ENCODE peak calls at places on chromosomes 6 and 20, in seven cellular contexts. One of them, this sample, is unnamed.

GRCh38 chr6:27422651-27423332 is 34.2 kb downstream of the ZNF391 start:
- DNase-seq in psoas muscle: no peak
- DNase-seq in H9: peak; percentile 48
- DNase-seq in IMR-90: no peak
- DNase-seq in fibroblast of lung: peak; percentile 57
- DNase-seq in colonic mucosa: no peak
- DNase-seq in brain microvascular endothelial cell: no peak
- DNase-seq in this sample: no peak

GRCh38 chr6:83770910-83771309 is 62.0 kb upstream of the SNAP91 start:
- DNase-seq in psoas muscle: no peak
- DNase-seq in H9: no peak
- DNase-seq in IMR-90: no peak
- DNase-seq in fibroblast of lung: no peak
- DNase-seq in colonic mucosa: no peak
- DNase-seq in brain microvascular endothelial cell: no peak
- DNase-seq in this sample: no peak

GRCh38 chr6:22828179-22829062 is 259.1 kb downstream of the HDGFL1 start:
- DNase-seq in psoas muscle: no peak
- DNase-seq in H9: peak; percentile 59
- DNase-seq in IMR-90: peak; percentile 97
- DNase-seq in fibroblast of lung: peak; percentile 93
- DNase-seq in colonic mucosa: peak; percentile 23
- DNase-seq in brain microvascular endothelial cell: peak; percentile 97
- DNase-seq in this sample: peak; percentile 80

GRCh38 chr6:2909718-2910117 is 6.6 kb upstream of the SERPINB9 start:
- DNase-seq in psoas muscle: no peak
- DNase-seq in H9: peak; percentile 24
- DNase-seq in IMR-90: peak; percentile 40
- DNase-seq in fibroblast of lung: peak; percentile 15
- DNase-seq in colonic mucosa: no peak
- DNase-seq in brain microvascular endothelial cell: peak; percentile 7
- DNase-seq in this sample: no peak

GRCh38 chr20:43915209-43916072 is 789 bp downstream of the TOX2 start:
- DNase-seq in psoas muscle: no peak
- DNase-seq in H9: peak; percentile 68
- DNase-seq in IMR-90: peak; percentile 23
- DNase-seq in fibroblast of lung: peak; percentile 29
- DNase-seq in colonic mucosa: peak; percentile 52
- DNase-seq in brain microvascular endothelial cell: no peak
- DNase-seq in this sample: no peak

GRCh38 chr20:51528263-51529026 is 14.1 kb downstream of the NFATC2 start:
- DNase-seq in psoas muscle: no peak
- DNase-seq in H9: no peak
- DNase-seq in IMR-90: no peak
- DNase-seq in fibroblast of lung: no peak
- DNase-seq in colonic mucosa: no peak
- DNase-seq in brain microvascular endothelial cell: no peak
- DNase-seq in this sample: no peak

GRCh38 chr20:32660661-32661060 is 13.1 kb downstream of the C20orf203 start:
- DNase-seq in psoas muscle: no peak
- DNase-seq in H9: no peak
- DNase-seq in IMR-90: no peak
- DNase-seq in fibroblast of lung: no peak
- DNase-seq in colonic mucosa: no peak
- DNase-seq in brain microvascular endothelial cell: no peak
- DNase-seq in this sample: no peak

GRCh38 chr6:31652925-31653724 is 664 bp upstream of the BAG6 start:
- DNase-seq in psoas muscle: peak; percentile 85
- DNase-seq in H9: peak; percentile 93
- DNase-seq in IMR-90: no peak
- DNase-seq in fibroblast of lung: no peak
- DNase-seq in colonic mucosa: peak; percentile 92
- DNase-seq in brain microvascular endothelial cell: no peak
- DNase-seq in this sample: no peak

DNA sequence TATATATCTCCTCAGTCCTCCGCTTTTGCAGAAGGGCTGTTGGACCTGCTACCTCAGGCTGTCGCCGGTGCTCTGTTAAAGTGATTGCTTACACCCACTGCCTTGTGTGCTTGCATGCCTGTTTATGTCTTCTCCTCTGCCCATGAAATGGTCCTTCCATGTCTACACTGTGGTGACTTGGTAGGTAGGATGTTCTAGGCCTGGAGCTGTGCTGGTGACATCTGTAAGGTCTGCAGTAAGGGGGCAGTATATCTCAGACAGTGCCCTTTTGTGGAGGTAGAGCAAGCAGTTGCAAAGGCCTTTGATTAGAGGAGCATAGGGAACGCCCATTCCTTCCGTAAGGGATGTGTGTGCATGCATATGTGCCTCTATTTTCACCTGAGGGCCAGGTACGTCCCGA is 40.3 kb downstream of the VAPB start:
- DNase-seq in psoas muscle: no peak
- DNase-seq in H9: no peak
- DNase-seq in IMR-90: no peak
- DNase-seq in fibroblast of lung: no peak
- DNase-seq in colonic mucosa: no peak
- DNase-seq in brain microvascular endothelial cell: no peak
- DNase-seq in this sample: no peak
- TF ChIP-seq CTCF in psoas muscle: no peak
- TF ChIP-seq CTCF in H9: peak; percentile 37
- TF ChIP-seq CTCF in IMR-90: no peak
- TF ChIP-seq CTCF in fibroblast of lung: no peak
- TF ChIP-seq CTCF in colonic mucosa: no peak
- TF ChIP-seq CTCF in brain microvascular endothelial cell: no peak
- TF ChIP-seq CTCF in this sample: no peak

GRCh38 chr6:6622557-6622956 is 34.0 kb downstream of the LY86 start:
- DNase-seq in psoas muscle: no peak
- DNase-seq in H9: no peak
- DNase-seq in IMR-90: no peak
- DNase-seq in fibroblast of lung: no peak
- DNase-seq in colonic mucosa: no peak
- DNase-seq in brain microvascular endothelial cell: no peak
- DNase-seq in this sample: no peak

GRCh38 chr6:6620752-6621151 is 32.2 kb downstream of the LY86 start:
- DNase-seq in psoas muscle: no peak
- DNase-seq in H9: no peak
- DNase-seq in IMR-90: no peak
- DNase-seq in fibroblast of lung: no peak
- DNase-seq in colonic mucosa: no peak
- DNase-seq in brain microvascular endothelial cell: no peak
- DNase-seq in this sample: no peak

GRCh38 chr6:6623553-6623952 is 35.0 kb downstream of the LY86 start:
- DNase-seq in psoas muscle: no peak
- DNase-seq in H9: no peak
- DNase-seq in IMR-90: no peak
- DNase-seq in fibroblast of lung: no peak
- DNase-seq in colonic mucosa: no peak
- DNase-seq in brain microvascular endothelial cell: no peak
- DNase-seq in this sample: no peak

GRCh38 chr6:6616670-6617069 is 28.1 kb downstream of the LY86 start:
- DNase-seq in psoas muscle: no peak
- DNase-seq in H9: no peak
- DNase-seq in IMR-90: no peak
- DNase-seq in fibroblast of lung: no peak
- DNase-seq in colonic mucosa: no peak
- DNase-seq in brain microvascular endothelial cell: no peak
- DNase-seq in this sample: no peak

DNA sequence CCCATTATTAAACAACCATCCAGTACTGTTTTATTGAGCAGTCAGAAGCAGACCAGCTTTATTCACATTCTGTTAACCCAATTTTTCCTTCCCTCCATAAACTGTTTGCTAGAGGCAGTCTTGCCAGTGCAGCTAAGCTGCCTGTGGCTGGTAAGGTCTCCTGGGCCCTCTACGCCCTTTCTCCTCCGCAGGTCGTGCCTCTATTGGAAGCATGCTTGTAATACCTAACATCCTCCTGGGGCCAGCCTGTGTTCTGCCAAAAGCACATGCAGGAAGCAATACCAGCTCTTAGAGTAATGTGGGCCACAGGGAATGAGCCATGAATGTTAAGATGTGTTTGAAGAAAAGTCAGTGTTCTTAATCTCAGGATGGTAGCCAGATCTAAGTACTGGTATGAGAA is 30.9 kb downstream of the LY86 start:
- DNase-seq in psoas muscle: no peak
- DNase-seq in H9: no peak
- DNase-seq in IMR-90: no peak
- DNase-seq in fibroblast of lung: no peak
- DNase-seq in colonic mucosa: no peak
- DNase-seq in brain microvascular endothelial cell: no peak
- DNase-seq in this sample: no peak
- H3K27ac ChIP-seq in psoas muscle: no peak overlapping the region
- H3K27ac ChIP-seq in H9: no peak overlapping the region
- H3K27ac ChIP-seq in IMR-90: no peak overlapping the region
- H3K27ac ChIP-seq in fibroblast of lung: no peak overlapping the region
- H3K27ac ChIP-seq in colonic mucosa: no peak overlapping the region
- H3K27ac ChIP-seq in brain microvascular endothelial cell: no peak overlapping the region
- H3K27ac ChIP-seq in this sample: no peak overlapping the region

DNA sequence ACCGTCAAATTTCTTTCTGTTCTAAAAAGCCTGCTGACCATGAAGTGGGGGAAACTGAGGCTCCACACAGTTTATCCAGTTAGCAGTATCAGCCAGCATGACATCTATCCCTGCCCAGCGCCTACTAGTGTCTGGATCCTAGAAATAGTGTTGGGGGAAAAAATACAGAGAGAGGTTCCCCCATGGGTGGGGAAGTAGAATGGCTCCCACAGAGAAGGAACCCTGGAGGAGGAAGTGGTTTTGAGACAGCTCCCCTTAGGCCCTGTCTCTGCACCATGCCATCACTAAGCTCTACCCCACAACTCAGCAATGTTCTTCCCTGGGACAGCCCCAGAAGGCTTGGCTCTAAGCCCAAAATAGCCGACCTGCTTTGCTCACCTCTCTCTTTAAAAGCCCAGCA is 153.4 kb downstream of the MBOAT1 start:
- DNase-seq in psoas muscle: no peak
- DNase-seq in H9: no peak
- DNase-seq in IMR-90: no peak
- DNase-seq in fibroblast of lung: no peak
- DNase-seq in colonic mucosa: no peak
- DNase-seq in brain microvascular endothelial cell: no peak
- DNase-seq in this sample: no peak
- TF ChIP-seq CTCF in psoas muscle: no peak
- TF ChIP-seq CTCF in H9: peak; percentile 16
- TF ChIP-seq CTCF in IMR-90: no peak
- TF ChIP-seq CTCF in fibroblast of lung: no peak
- TF ChIP-seq CTCF in colonic mucosa: no peak
- TF ChIP-seq CTCF in brain microvascular endothelial cell: no peak
- TF ChIP-seq CTCF in this sample: no peak

DNA sequence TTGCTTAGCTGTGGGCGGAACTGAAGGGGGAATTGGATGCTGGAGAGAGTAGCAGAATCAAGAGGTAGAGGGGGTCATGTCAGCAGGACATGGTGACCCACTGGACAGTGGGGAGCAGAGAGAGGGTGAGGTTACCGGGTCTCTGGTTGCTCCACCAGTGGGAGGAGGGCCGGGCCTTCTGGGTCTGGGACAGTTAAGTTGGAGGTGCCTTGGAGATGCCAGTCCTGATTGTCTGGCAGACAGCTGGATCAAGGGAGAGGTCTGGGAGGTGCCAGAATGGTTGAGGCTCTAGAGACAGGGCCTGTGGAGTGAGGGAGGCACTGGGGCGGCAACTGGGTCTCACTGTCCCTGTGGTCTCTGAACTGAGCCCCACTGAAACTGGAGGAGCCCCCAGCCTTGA is 24.6 kb downstream of the MANBAL start:
- DNase-seq in psoas muscle: no peak
- DNase-seq in H9: no peak
- DNase-seq in IMR-90: no peak
- DNase-seq in fibroblast of lung: no peak
- DNase-seq in colonic mucosa: no peak
- DNase-seq in brain microvascular endothelial cell: no peak
- DNase-seq in this sample: no peak
- H3K27ac ChIP-seq in psoas muscle: peak overlapping the region; percentile 23
- H3K27ac ChIP-seq in H9: no peak overlapping the region
- H3K27ac ChIP-seq in IMR-90: peak overlapping the region; percentile 69
- H3K27ac ChIP-seq in fibroblast of lung: peak overlapping the region; percentile 89
- H3K27ac ChIP-seq in colonic mucosa: peak overlapping the region; percentile 23
- H3K27ac ChIP-seq in brain microvascular endothelial cell: peak overlapping the region; percentile 86
- H3K27ac ChIP-seq in this sample: peak overlapping the region; percentile 87

DNA sequence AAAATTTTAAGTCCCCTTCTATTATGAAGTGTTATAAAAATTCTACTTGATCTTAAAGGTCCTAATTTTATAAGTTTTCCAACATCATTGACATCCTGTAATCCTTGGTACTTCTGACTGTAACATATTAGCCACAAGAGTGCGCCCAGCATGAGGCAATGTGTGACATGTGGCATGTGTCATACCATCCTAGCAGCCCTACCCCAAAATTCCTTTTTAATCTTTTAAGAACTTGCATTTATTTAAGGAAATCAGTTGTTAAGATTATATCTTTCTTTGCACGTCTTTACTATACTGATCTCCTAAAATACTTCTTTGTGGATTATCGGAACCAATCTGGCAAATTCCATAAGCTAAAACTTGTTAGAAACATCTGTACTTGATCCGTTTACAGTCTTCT is 167.1 kb upstream of the SLC24A3 start:
- DNase-seq in psoas muscle: no peak
- DNase-seq in H9: no peak
- DNase-seq in IMR-90: no peak
- DNase-seq in fibroblast of lung: no peak
- DNase-seq in colonic mucosa: no peak
- DNase-seq in brain microvascular endothelial cell: no peak
- DNase-seq in this sample: no peak
- TF ChIP-seq CTCF in psoas muscle: no peak
- TF ChIP-seq CTCF in H9: no peak
- TF ChIP-seq CTCF in IMR-90: no peak
- TF ChIP-seq CTCF in fibroblast of lung: no peak
- TF ChIP-seq CTCF in colonic mucosa: no peak
- TF ChIP-seq CTCF in brain microvascular endothelial cell: no peak
- TF ChIP-seq CTCF in this sample: no peak

DNA sequence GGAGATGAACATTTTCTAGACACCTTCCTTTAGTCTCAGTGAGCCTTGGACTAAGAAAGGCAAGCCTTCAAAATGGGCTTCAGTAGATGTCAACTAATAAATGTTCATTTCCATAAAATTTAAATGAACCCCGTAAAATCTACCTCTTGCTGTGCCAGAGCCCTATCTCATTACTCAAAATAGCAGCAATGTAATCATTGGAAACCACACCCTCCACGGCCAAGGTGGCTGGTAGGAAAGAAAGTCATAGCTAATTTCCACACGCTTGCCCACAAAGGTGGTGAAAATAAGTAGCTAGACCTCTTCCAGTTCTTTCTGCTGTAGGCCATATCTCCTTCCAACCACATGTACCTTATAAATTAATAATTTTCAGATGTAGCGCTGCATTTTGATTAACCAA is 290.9 kb downstream of the ZNF217 start:
- DNase-seq in psoas muscle: no peak
- DNase-seq in H9: no peak
- DNase-seq in IMR-90: no peak
- DNase-seq in fibroblast of lung: no peak
- DNase-seq in colonic mucosa: no peak
- DNase-seq in brain microvascular endothelial cell: no peak
- DNase-seq in this sample: no peak
- H3K27ac ChIP-seq in psoas muscle: no peak overlapping the region
- H3K27ac ChIP-seq in H9: no peak overlapping the region
- H3K27ac ChIP-seq in IMR-90: peak overlapping the region; percentile 95
- H3K27ac ChIP-seq in fibroblast of lung: no peak overlapping the region
- H3K27ac ChIP-seq in colonic mucosa: no peak overlapping the region
- H3K27ac ChIP-seq in brain microvascular endothelial cell: no peak overlapping the region
- H3K27ac ChIP-seq in this sample: no peak overlapping the region

This sample was measured in AG04450.